ENCODE peak calls at places on chromosomes 2 and 18, in six cellular contexts. Z, S, L, W, Q and N are unnamed samples.

GRCh38 chr18:8188196-8188595 is 421.0 kb upstream of the RAB12 start:
- DNase-seq in Z (peak), S (no peak), L (peak), W (peak), Q (no peak), N (no peak)

GRCh38 chr2:109336296-109336695 is 207.3 kb downstream of the SH3RF3 start:
- DNase-seq in Z (no peak), S (no peak), L (no peak), W (no peak), Q (no peak), N (no peak)

GRCh38 chr18:56148373-56148772 is 490.0 kb downstream of the TXNL1 start:
- DNase-seq in Z (peak), S (peak), L (peak), W (peak), Q (peak), N (peak)

GRCh38 chr2:60958361-60958760 is 59.2 kb upstream of the PEX13 start:
- DNase-seq in Z (peak), S (no peak), L (peak), W (peak), Q (no peak), N (no peak)

GRCh38 chr2:84723831-84724230 is 157.1 kb downstream of the TRABD2A start:
- DNase-seq in Z (no peak), S (no peak), L (no peak), W (no peak), Q (no peak), N (no peak)

GRCh38 chr2:230961091-230961491 is 34.8 kb upstream of the SPATA3 start:
- DNase-seq in Z (peak), S (no peak), L (no peak), W (peak), Q (no peak), N (peak)

GRCh38 chr2:235839226-235839625 is 329.0 kb downstream of the GBX2 start:
- DNase-seq in Z (no peak), S (no peak), L (no peak), W (no peak), Q (no peak), N (no peak)

GRCh38 chr18:61286867-61287266 is 46.4 kb upstream of the CDH20 start:
- DNase-seq in Z (no peak), S (no peak), L (no peak), W (no peak), Q (no peak), N (no peak)

GRCh38 chr2:7022486-7022885 is 105.3 kb downstream of the RNF144A start:
- DNase-seq in Z (no peak), S (no peak), L (no peak), W (peak), Q (no peak), N (peak)

GRCh38 chr2:131425191-131426021 is 50.5 kb upstream of the TUBA3D start:
- DNase-seq in Z (no peak), S (no peak), L (no peak), W (no peak), Q (no peak), N (peak)

GRCh38 chr18:13566941-13567762 is 159.2 kb downstream of the FAM210A start:
- DNase-seq in Z (no peak), S (no peak), L (no peak), W (no peak), Q (no peak), N (no peak)

GRCh38 chr2:178628590-178628989 is 148.3 kb downstream of the PLEKHA3 start:
- DNase-seq in Z (peak), S (no peak), L (peak), W (peak), Q (no peak), N (peak)

GRCh38 chr18:38010971-38011370 is 445.4 kb upstream of the CELF4 start:
- DNase-seq in Z (no peak), S (no peak), L (no peak), W (no peak), Q (no peak), N (no peak)

GRCh38 chr2:119914266-119914665 is 98.6 kb upstream of the EPB41L5 start:
- DNase-seq in Z (peak), S (no peak), L (peak), W (no peak), Q (no peak), N (peak)

GRCh38 chr2:190318931-190319556 is 582 bp downstream of the HIBCH start:
- DNase-seq in Z (peak), S (no peak), L (no peak), W (peak), Q (no peak), N (peak)

GRCh38 chr2:169776483-169776802 is 22.2 kb upstream of the SSB start:
- DNase-seq in Z (peak), S (no peak), L (no peak), W (no peak), Q (no peak), N (peak)

GRCh38 chr2:110125292-110125691 is 9.7 kb upstream of the MALL start:
- DNase-seq in Z (peak), S (no peak), L (no peak), W (peak), Q (no peak), N (peak)

GRCh38 chr2:3242747-3243369 is 134.8 kb downstream of the EIPR1 start:
- DNase-seq in Z (no peak), S (no peak), L (no peak), W (peak), Q (peak), N (no peak)

GRCh38 chr2:237178396-237178795 is 92.7 kb downstream of the COPS8 start:
- DNase-seq in Z (peak), S (peak), L (no peak), W (peak), Q (no peak), N (no peak)

GRCh38 chr18:36365836-36366775 is 68.6 kb downstream of the FHOD3 start:
- DNase-seq in Z (no peak), S (no peak), L (no peak), W (no peak), Q (no peak), N (no peak)

GRCh38 chr18:49591271-49591670 is 29.4 kb downstream of the LIPG start:
- DNase-seq in Z (no peak), S (no peak), L (no peak), W (no peak), Q (no peak), N (no peak)